ENCODE peak calls at places on chromosomes 12 and 14, in eight cellular contexts. O, D, G, B, J, E, V and F are unnamed samples.

GRCh38 chr14:80202888-80203562 is 8.3 kb downstream of the DIO2 start:
- DNase-seq in O (peak), D (no peak), G (no peak), B (no peak), J (no peak), E (peak), V (no peak), F (peak)

GRCh38 chr12:112978163-112979081 is at the start of gene OAS2:
- DNase-seq in O (no peak), D (no peak), G (peak), B (peak), J (no peak), E (no peak), V (peak), F (peak)

GRCh38 chr14:69629225-69630127 is 18.1 kb downstream of the SUSD6 start:
- DNase-seq in O (no peak), D (no peak), G (peak), B (no peak), J (no peak), E (no peak), V (no peak), F (peak)

GRCh38 chr12:6065872-6066217 is 58.6 kb downstream of the VWF start:
- DNase-seq in O (no peak), D (no peak), G (no peak), B (no peak), J (no peak), E (no peak), V (no peak), F (no peak)

GRCh38 chr14:103108749-103109207 is 14.3 kb downstream of the EXOC3L4 start:
- DNase-seq in O (no peak), D (no peak), G (peak), B (peak), J (no peak), E (no peak), V (peak), F (peak)

GRCh38 chr14:75279739-75280447 is 1.3 kb downstream of the FOS start:
- DNase-seq in O (no peak), D (peak), G (peak), B (peak), J (no peak), E (peak), V (peak), F (no peak)

GRCh38 chr12:109310247-109311125 is 1.4 kb upstream of the FOXN4 start:
- DNase-seq in O (no peak), D (no peak), G (no peak), B (no peak), J (no peak), E (peak), V (no peak), F (peak)

GRCh38 chr14:21723431-21724045 is 49.9 kb upstream of the OR4E1 start:
- DNase-seq in O (peak), D (no peak), G (no peak), B (no peak), J (no peak), E (peak), V (no peak), F (peak)

GRCh38 chr14:99270491-99271287 is 1.3 kb downstream of the BCL11B start:
- DNase-seq in O (peak), D (peak), G (no peak), B (no peak), J (no peak), E (peak), V (no peak), F (no peak)

GRCh38 chr14:71322660-71323250 is 415.5 kb downstream of the PCNX1 start:
- DNase-seq in O (no peak), D (no peak), G (peak), B (no peak), J (no peak), E (no peak), V (no peak), F (peak)

GRCh38 chr14:84209021-84209420 is 1320.9 kb upstream of the FLRT2 start:
- DNase-seq in O (no peak), D (no peak), G (no peak), B (no peak), J (no peak), E (no peak), V (no peak), F (no peak)

GRCh38 chr12:44847888-44848770 is 28.0 kb downstream of the NELL2 start:
- DNase-seq in O (no peak), D (no peak), G (no peak), B (no peak), J (no peak), E (no peak), V (no peak), F (no peak)

GRCh38 chr14:89429206-89430091 is 12.4 kb upstream of the FOXN3 start:
- DNase-seq in O (no peak), D (no peak), G (peak), B (no peak), J (no peak), E (peak), V (no peak), F (no peak)

GRCh38 chr12:106296179-106296877 is 6.2 kb upstream of the TCP11L2 start:
- DNase-seq in O (no peak), D (no peak), G (peak), B (no peak), J (no peak), E (no peak), V (no peak), F (no peak)

GRCh38 chr12:5576011-5576410 is 144.1 kb downstream of the NTF3 start:
- DNase-seq in O (no peak), D (no peak), G (no peak), B (no peak), J (no peak), E (no peak), V (no peak), F (no peak)

GRCh38 chr14:60650382-60650961 is 1.2 kb upstream of the SIX1 start:
- DNase-seq in O (no peak), D (no peak), G (peak), B (no peak), J (no peak), E (no peak), V (no peak), F (no peak)

GRCh38 chr14:64766430-64767151 is 62.4 kb downstream of the PLEKHG3 start:
- DNase-seq in O (no peak), D (no peak), G (no peak), B (no peak), J (no peak), E (no peak), V (peak), F (no peak)

GRCh38 chr14:58774531-58774930 is 136.8 kb downstream of the DACT1 start:
- DNase-seq in O (no peak), D (no peak), G (no peak), B (no peak), J (no peak), E (no peak), V (no peak), F (no peak)

DNA sequence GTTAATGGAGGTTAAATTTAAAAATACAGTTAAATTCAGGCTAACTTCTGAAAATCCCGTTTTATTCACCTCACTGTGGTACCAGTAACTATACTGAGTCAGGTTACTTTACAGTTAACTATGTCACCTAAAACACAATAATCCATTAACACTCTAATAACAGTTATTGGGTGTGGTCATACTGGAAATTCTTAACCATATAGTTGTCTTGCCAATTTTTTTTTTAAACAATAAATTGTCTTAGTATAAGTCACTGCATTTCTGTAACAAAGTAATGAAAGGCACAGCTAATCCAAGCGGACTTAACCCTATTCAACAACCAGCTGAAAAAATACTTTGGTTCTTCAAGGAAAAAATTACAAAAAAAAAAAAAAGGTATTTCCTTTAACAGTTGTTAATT is 16.2 kb upstream of the PHLDA1 start:
- DNase-seq in O (no peak), D (no peak), G (no peak), B (no peak), J (no peak), E (no peak), V (no peak), F (no peak)
- TF ChIP-seq CTCF in O (no peak), D (no peak), G (no peak), B (no peak), J (no peak), E (no peak), V (no peak), F (no peak)

DNA sequence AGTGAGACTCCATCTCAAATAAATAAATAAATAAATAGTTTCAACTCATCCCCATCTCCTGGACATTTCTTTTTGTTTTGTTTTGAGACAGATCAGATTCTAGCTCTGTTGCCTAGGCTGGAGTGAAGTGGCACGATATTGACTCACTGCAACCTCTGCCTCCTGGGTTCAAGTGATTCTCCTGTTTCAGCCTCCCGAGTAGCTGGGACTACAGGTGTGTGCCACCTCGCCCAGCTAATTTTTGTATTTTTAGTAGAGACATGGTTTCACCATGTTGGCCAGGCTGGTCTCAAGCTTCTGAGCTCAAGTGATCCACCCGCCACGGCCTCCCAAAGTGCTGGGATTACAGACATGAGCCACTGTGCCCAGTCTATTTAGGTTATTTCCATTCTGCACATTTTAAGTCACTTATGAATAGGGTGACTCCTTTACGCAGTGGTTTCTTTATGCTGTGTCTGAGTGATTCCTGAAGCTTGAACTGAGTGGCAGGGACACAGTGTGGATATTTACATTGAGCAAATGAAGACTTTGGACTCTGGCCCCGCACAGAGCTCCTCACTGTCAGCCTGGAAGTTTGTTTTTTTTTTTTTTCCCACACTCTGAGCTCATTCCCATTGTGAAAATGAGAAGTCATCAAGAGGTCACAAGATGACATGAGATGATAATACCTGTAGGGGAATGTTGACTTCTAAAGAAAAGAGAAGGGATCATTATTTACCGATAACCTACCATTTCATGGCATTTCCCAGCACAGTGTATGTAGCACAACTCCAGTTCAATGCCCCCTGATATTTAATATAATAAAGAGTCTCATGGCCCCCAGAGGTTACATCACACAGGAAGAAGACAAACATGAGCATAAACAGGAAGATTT is 72.6 kb downstream of the TBX3 start:
- DNase-seq in O (no peak), D (no peak), G (no peak), B (no peak), J (no peak), E (no peak), V (no peak), F (no peak)
- TF ChIP-seq CTCF in O (no peak), D (no peak), G (no peak), B (no peak), J (no peak), E (no peak), V (no peak), F (no peak)

GRCh38 chr14:63308723-63309317 is 9.9 kb downstream of the GPHB5 start:
- DNase-seq in O (no peak), D (no peak), G (peak), B (no peak), J (no peak), E (peak), V (no peak), F (no peak)
- TF ChIP-seq CTCF in O (peak), D (peak), G (peak), B (peak), J (no peak), E (peak), V (no peak), F (peak)

GRCh38 chr12:48865441-48866290 is at the start of gene RND1:
- DNase-seq in O (peak), D (peak), G (peak), B (peak), J (peak), E (peak), V (peak), F (peak)
- TF ChIP-seq CTCF in O (peak), D (no peak), G (no peak), B (no peak), J (no peak), E (no peak), V (peak), F (no peak)

GRCh38 chr12:16187684-16188083 is 89.8 kb downstream of the SLC15A5 start:
- DNase-seq in O (no peak), D (no peak), G (no peak), B (no peak), J (no peak), E (no peak), V (no peak), F (no peak)

GRCh38 chr12:16184691-16185090 is 92.8 kb downstream of the SLC15A5 start:
- DNase-seq in O (no peak), D (no peak), G (no peak), B (no peak), J (no peak), E (no peak), V (no peak), F (no peak)

GRCh38 chr12:16189849-16190248 is 87.6 kb downstream of the SLC15A5 start:
- DNase-seq in O (no peak), D (no peak), G (peak), B (no peak), J (no peak), E (no peak), V (no peak), F (no peak)
- TF ChIP-seq CTCF in O (peak), D (no peak), G (peak), B (no peak), J (no peak), E (peak), V (no peak), F (no peak)

GRCh38 chr12:90987520-90987919 is 17.3 kb downstream of the EPYC start:
- DNase-seq in O (no peak), D (no peak), G (no peak), B (no peak), J (no peak), E (no peak), V (no peak), F (no peak)
- TF ChIP-seq CTCF in O (peak), D (no peak), G (no peak), B (no peak), J (no peak), E (no peak), V (no peak), F (no peak)

GRCh38 chr14:23910876-23911210 is 42.7 kb upstream of the DHRS4 start:
- DNase-seq in O (no peak), D (no peak), G (no peak), B (no peak), J (no peak), E (no peak), V (no peak), F (no peak)
- TF ChIP-seq CTCF in O (no peak), D (no peak), G (no peak), B (no peak), J (no peak), E (no peak), V (no peak), F (no peak)